ENCODE peak calls at places on chromosome X, in nine cellular contexts. W is upper lobe of right lung, X is AG10803, Y is OCI-LY7, Q is left ventricle myocardium inferior, A is fibroblast of pulmonary artery, S is right lobe of liver, N is mucosa of descending colon, B is astrocyte of the spinal cord. O is an unnamed sample.

GRCh38 chrX:7223271-7223670 is 75.3 kb upstream of the PUDP start:
- DNase-seq in W (no peak), X (no peak), Y (no peak), Q (no peak), A (no peak), S (no peak), N (no peak), B (no peak), O (no peak)

GRCh38 chrX:8607326-8607725 is 124.6 kb downstream of the ANOS1 start:
- DNase-seq in W (no peak), X (no peak), Y (no peak), Q (no peak), A (peak), S (no peak), N (no peak), B (peak), O (peak)

GRCh38 chrX:19578956-19579355 is 63.6 kb upstream of the MAP3K15 start:
- DNase-seq in W (no peak), X (no peak), Y (no peak), Q (peak), A (peak), S (no peak), N (no peak), B (no peak), O (no peak)

GRCh38 chrX:45324941-45325340 is 124.3 kb upstream of the DIPK2B start:
- DNase-seq in W (no peak), X (peak), Y (no peak), Q (no peak), A (peak), S (no peak), N (no peak), B (peak), O (peak)

GRCh38 chrX:103175944-103176753 is 38.8 kb upstream of the BEX4 start:
- DNase-seq in W (no peak), X (peak), Y (peak), Q (peak), A (peak), S (peak), N (no peak), B (peak), O (peak)

GRCh38 chrX:64204701-64205440 is 637 bp downstream of the AMER1 start:
- DNase-seq in W (peak), X (peak), Y (peak), Q (peak), A (peak), S (peak), N (peak), B (peak), O (peak)

GRCh38 chrX:91434351-91435168 is at the start of gene PABPC5:
- DNase-seq in W (peak), X (peak), Y (no peak), Q (peak), A (peak), S (peak), N (peak), B (peak), O (peak)

GRCh38 chrX:3176439-3176820 is 135.2 kb downstream of the ARSF start:
- DNase-seq in W (no peak), X (peak), Y (no peak), Q (no peak), A (peak), S (no peak), N (no peak), B (peak), O (peak)

GRCh38 chrX:17987783-17988182 is 126.7 kb upstream of the RAI2 start:
- DNase-seq in W (no peak), X (no peak), Y (no peak), Q (no peak), A (no peak), S (no peak), N (no peak), B (no peak), O (no peak)

GRCh38 chrX:31266172-31267076 is 194.6 kb upstream of the FTHL17 start:
- DNase-seq in W (peak), X (no peak), Y (peak), Q (peak), A (peak), S (peak), N (peak), B (peak), O (peak)

DNA sequence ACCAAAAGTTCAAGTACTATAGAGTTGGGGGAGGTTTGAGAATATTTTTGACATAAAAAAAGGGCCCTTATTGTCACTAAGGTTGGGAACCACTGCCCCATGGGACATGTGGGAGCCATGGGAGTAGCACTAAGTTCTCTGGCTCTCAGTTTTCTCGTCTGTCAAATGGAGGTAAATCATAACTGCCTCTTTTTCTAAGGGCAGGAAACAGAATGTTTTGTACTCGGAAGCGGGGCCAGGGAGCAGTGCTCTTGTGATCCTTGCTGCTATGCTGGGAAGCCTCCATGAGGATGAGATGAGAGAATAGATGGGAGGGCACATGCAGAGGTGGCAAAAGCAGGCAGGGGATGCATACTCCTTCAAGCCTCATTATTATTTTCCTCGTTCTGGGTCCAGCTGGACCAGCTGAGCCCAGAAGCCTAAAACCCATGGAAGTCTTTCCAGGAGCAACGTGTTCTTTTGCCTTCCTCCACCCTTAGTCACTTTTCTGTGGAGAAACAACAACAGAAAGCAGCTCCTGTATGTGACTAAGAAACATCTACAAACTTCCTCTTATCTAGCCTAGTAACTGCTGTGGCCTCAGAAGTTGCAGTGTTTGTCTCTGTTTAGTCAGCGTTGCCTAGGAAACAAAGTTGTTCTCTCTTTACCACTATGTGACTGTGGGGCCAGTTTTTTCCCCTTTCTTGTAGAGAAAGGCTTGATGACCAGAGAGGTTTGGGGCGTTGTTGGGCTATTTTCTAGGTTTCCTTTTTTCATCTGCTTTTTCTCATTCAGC is 64.8 kb downstream of the TSC22D3 start:
- DNase-seq in W (no peak), X (peak), Y (peak), Q (no peak), A (peak), S (no peak), N (no peak), B (peak), O (peak)
- H3K4me3 ChIP-seq in W (no peak), X (no peak), Y (peak), Q (no peak), A (no peak), S (no peak), N (no peak), B (no peak), O (no peak)

GRCh38 chrX:46602468-46603102 is 29.0 kb downstream of the CHST7 start:
- DNase-seq in W (no peak), X (no peak), Y (no peak), Q (no peak), A (no peak), S (no peak), N (no peak), B (no peak), O (no peak)
- TF ChIP-seq CTCF in W (no peak), X (no peak), Y (no peak), Q (no peak), A (no peak), S (no peak), N (no peak), B (no peak), O (no peak)

GRCh38 chrX:46381630-46382029 is 163.6 kb downstream of the ZNF674 start:
- DNase-seq in W (no peak), X (peak), Y (peak), Q (no peak), A (peak), S (peak), N (no peak), B (no peak), O (peak)
- H3K4me3 ChIP-seq in W (no peak), X (no peak), Y (no peak), Q (no peak), A (no peak), S (no peak), N (no peak), B (no peak), O (no peak)

GRCh38 chrX:24055043-24055356 is 244 bp downstream of the EIF2S3 start:
- DNase-seq in W (no peak), X (no peak), Y (no peak), Q (no peak), A (no peak), S (no peak), N (no peak), B (no peak), O (no peak)

GRCh38 chrX:24054182-24055042 is at the start of gene EIF2S3:
- DNase-seq in W (peak), X (peak), Y (peak), Q (peak), A (peak), S (peak), N (peak), B (peak), O (peak)
- TF ChIP-seq CTCF in W (peak), X (peak), Y (peak), Q (peak), A (peak), S (peak), N (peak), B (peak), O (peak)

GRCh38 chrX:1506916-1507315 is 30.1 kb downstream of the P2RY8 start:
- DNase-seq in W (peak), X (no peak), Y (no peak), Q (no peak), A (no peak), S (no peak), N (no peak), B (no peak), O (no peak)
- H3K4me3 ChIP-seq in W (no peak), X (no peak), Y (no peak), Q (no peak), A (no peak), S (no peak), N (no peak), B (no peak), O (no peak)